ENCODE peak calls at places on chromosomes 16 and 17, in four cellular contexts. Y is iPS-NIHi11, O is erythroblast, J is HEK293T. L is an unnamed sample.

GRCh38 chr16:68072038-68072695 is 13.0 kb upstream of the NFATC3 start:
- DNase-seq in O (peak; percentile 92), J (no peak), Y (no peak), L (no peak)

GRCh38 chr17:45222273-45222993 is 748 bp downstream of the FMNL1 start:
- DNase-seq in Y (no peak), J (no peak), O (no peak), L (no peak)

GRCh38 chr16:73274140-73274539 is 226.2 kb upstream of the ZFHX3 start:
- DNase-seq in Y (no peak), O (no peak), J (no peak), L (no peak)

GRCh38 chr17:5413682-5414081 is 5.8 kb downstream of the NUP88 start:
- DNase-seq in O (peak; percentile 44), J (no peak), Y (no peak), L (no peak)

GRCh38 chr17:79077587-79077986 is 3.0 kb downstream of the ENGASE start:
- DNase-seq in J (no peak), O (no peak), Y (no peak), L (no peak)

GRCh38 chr17:76447931-76448652 is 4.9 kb downstream of the UBE2O start:
- DNase-seq in J (no peak), O (no peak), Y (no peak), L (no peak)

GRCh38 chr16:87390641-87391323 is 1.4 kb upstream of the MAP1LC3B start:
- DNase-seq in Y (no peak), O (no peak), J (no peak), L (no peak)

GRCh38 chr16:24900230-24900629 is 54.5 kb downstream of the SLC5A11 start:
- DNase-seq in Y (peak; percentile 38), J (no peak), O (no peak), L (no peak)

GRCh38 chr16:79261461-79261860 is 339.1 kb downstream of the MAF start:
- DNase-seq in O (peak; percentile 7), J (peak; percentile 58), Y (peak; percentile 62), L (no peak)

GRCh38 chr17:1716076-1716911 is 6.1 kb upstream of the TLCD2 start:
- DNase-seq in O (peak; percentile 100), Y (peak; percentile 98), J (peak; percentile 99), L (peak; percentile 96)

GRCh38 chr16:46907061-46907774 is 23.1 kb downstream of the GPT2 start:
- DNase-seq in Y (no peak), O (no peak), J (no peak), L (no peak)

GRCh38 chr17:10754109-10754508 is 24.3 kb upstream of the TMEM220 start:
- DNase-seq in J (peak; percentile 55), O (peak; percentile 36), Y (peak; percentile 73), L (no peak)

GRCh38 chr16:89549007-89549700 is 11.3 kb upstream of the RPL13 start:
- DNase-seq in Y (no peak), J (no peak), O (no peak), L (no peak)

GRCh38 chr17:27741361-27741861 is 58.9 kb downstream of the NOS2 start:
- DNase-seq in O (no peak), J (no peak), Y (no peak), L (no peak)

GRCh38 chr16:65005696-65006095 is 116.2 kb downstream of the CDH11 start:
- DNase-seq in Y (no peak), J (no peak), O (no peak), L (no peak)

GRCh38 chr17:17757391-17757791 is 76.1 kb downstream of the RAI1 start:
- DNase-seq in Y (no peak), O (no peak), J (no peak), L (peak; percentile 67)

L was measured in NCI-H1417.